ENCODE peak calls at places on chromosomes 6 and 20, in four cellular contexts. G is CD14-positive monocyte, C is small intestine, N is iris pigment epithelial cell. O is an unnamed sample.

GRCh38 chr6:112881828-112882227 is 534.7 kb downstream of the RFPL4B start:
- DNase-seq in G (no peak), C (no peak), N (peak), O (no peak)

GRCh38 chr20:11373391-11373790 is 544.3 kb upstream of the BTBD3 start:
- DNase-seq in G (no peak), C (no peak), N (no peak), O (peak)

GRCh38 chr6:72784581-72784980 is 162.7 kb downstream of the KCNQ5 start:
- DNase-seq in G (no peak), C (no peak), N (peak), O (no peak)

GRCh38 chr6:13873288-13874190 is 51.2 kb upstream of the RNF182 start:
- DNase-seq in G (no peak), C (peak), N (no peak), O (peak)

GRCh38 chr20:58753929-58754551 is 61.4 kb downstream of the NPEPL1 start:
- DNase-seq in G (no peak), C (no peak), N (no peak), O (no peak)

GRCh38 chr6:924661-925060 is 231.7 kb upstream of the EXOC2 start:
- DNase-seq in G (no peak), C (no peak), N (no peak), O (no peak)

GRCh38 chr6:142945071-142945445 is at the start of gene HIVEP2:
- DNase-seq in G (peak), C (peak), N (peak), O (peak)

GRCh38 chr20:43843965-43844660 is 70.5 kb upstream of the TOX2 start:
- DNase-seq in G (no peak), C (no peak), N (no peak), O (no peak)

GRCh38 chr6:47822856-47823554 is 41.2 kb downstream of the OPN5 start:
- DNase-seq in G (no peak), C (no peak), N (peak), O (no peak)

GRCh38 chr20:41168281-41169183 is 31.2 kb downstream of the PLCG1 start:
- DNase-seq in G (peak), C (no peak), N (no peak), O (no peak)

GRCh38 chr6:158311193-158311592 is 1.1 kb upstream of the TULP4 start:
- DNase-seq in G (no peak), C (no peak), N (peak), O (no peak)

GRCh38 chr6:14441371-14441781 is 323.8 kb downstream of the CD83 start:
- DNase-seq in G (no peak), C (no peak), N (no peak), O (no peak)

GRCh38 chr6:7106752-7107577 is 796 bp upstream of the RREB1 start:
- DNase-seq in G (peak), C (peak), N (peak), O (peak)

GRCh38 chr6:47133230-47134000 is 91.3 kb upstream of the ADGRF1 start:
- DNase-seq in G (no peak), C (no peak), N (no peak), O (no peak)

GRCh38 chr6:118810420-118811027 is 83.4 kb upstream of the ASF1A start:
- DNase-seq in G (no peak), C (peak), N (no peak), O (no peak)

GRCh38 chr6:153123801-153124200 is 7.3 kb downstream of the RGS17 start:
- DNase-seq in G (no peak), C (no peak), N (no peak), O (no peak)

GRCh38 chr20:47124235-47124717 is 229.6 kb downstream of the EYA2 start:
- DNase-seq in G (peak), C (no peak), N (peak), O (no peak)

GRCh38 chr6:16236009-16236501 is 2.3 kb upstream of the GMPR start:
- DNase-seq in G (no peak), C (no peak), N (no peak), O (no peak)

GRCh38 chr6:79335133-79335674 is 100.7 kb upstream of the HMGN3 start:
- DNase-seq in G (no peak), C (no peak), N (peak), O (no peak)

GRCh38 chr6:11551053-11551452 is 13.5 kb downstream of the TMEM170B start:
- DNase-seq in G (no peak), C (no peak), N (no peak), O (no peak)

GRCh38 chr6:40997256-40997957 is 41.6 kb downstream of the UNC5CL start:
- DNase-seq in G (no peak), C (peak), N (peak), O (peak)

GRCh38 chr6:21163110-21163837 is 430.3 kb upstream of the SOX4 start:
- DNase-seq in G (no peak), C (no peak), N (peak), O (no peak)

GRCh38 chr6:154380733-154381132 is 24.1 kb upstream of the IPCEF1 start:
- DNase-seq in G (no peak), C (peak), N (no peak), O (no peak)

GRCh38 chr6:30684386-30685156 is 1.9 kb downstream of the PPP1R18 start:
- DNase-seq in G (peak), C (peak), N (peak), O (no peak)

O was measured in hepatocyte.